ENCODE peak calls at places on chromosomes 11 and 22, in seven cellular contexts. One of them, this sample, is unnamed.

GRCh38 chr22:44574057-44574456 is 76.0 kb upstream of the RTL6 start:
- DNase-seq in activated T-cell treated with anti-CD3 and anti-CD28 coated beads, Interleukin-2, amount 50 U/mL, for 1 hour: peak; percentile 10
- DNase-seq in stimulated activated CD4-positive, alpha-beta T cell treated with anti-CD3 and anti-CD28 coated beads, Interleukin-12 subunit alpha, Interleukin-12 subunit beta, amount 100 ng/mL, for 4 hours: no peak
- DNase-seq in NCI-H2081: no peak
- DNase-seq in transverse colon: no peak
- DNase-seq in type B pancreatic cell: no peak
- DNase-seq in GM19239: no peak
- DNase-seq in this sample: no peak

GRCh38 chr11:122656073-122656630 is 630 bp downstream of the UBASH3B start:
- DNase-seq in activated T-cell treated with anti-CD3 and anti-CD28 coated beads, Interleukin-2, amount 50 U/mL, for 1 hour: peak; percentile 65
- DNase-seq in stimulated activated CD4-positive, alpha-beta T cell treated with anti-CD3 and anti-CD28 coated beads, Interleukin-12 subunit alpha, Interleukin-12 subunit beta, amount 100 ng/mL, for 4 hours: peak; percentile 52
- DNase-seq in NCI-H2081: peak; percentile 52
- DNase-seq in transverse colon: peak; percentile 39
- DNase-seq in type B pancreatic cell: peak; percentile 82
- DNase-seq in GM19239: peak; percentile 30
- DNase-seq in this sample: peak; percentile 49

GRCh38 chr22:48719978-48720661 is 1107.6 kb downstream of the BRD1 start:
- DNase-seq in activated T-cell treated with anti-CD3 and anti-CD28 coated beads, Interleukin-2, amount 50 U/mL, for 1 hour: no peak
- DNase-seq in stimulated activated CD4-positive, alpha-beta T cell treated with anti-CD3 and anti-CD28 coated beads, Interleukin-12 subunit alpha, Interleukin-12 subunit beta, amount 100 ng/mL, for 4 hours: no peak
- DNase-seq in NCI-H2081: no peak
- DNase-seq in transverse colon: no peak
- DNase-seq in type B pancreatic cell: no peak
- DNase-seq in GM19239: no peak
- DNase-seq in this sample: no peak

GRCh38 chr22:38935023-38935422 is 22.4 kb upstream of the APOBEC3A start:
- DNase-seq in activated T-cell treated with anti-CD3 and anti-CD28 coated beads, Interleukin-2, amount 50 U/mL, for 1 hour: no peak
- DNase-seq in stimulated activated CD4-positive, alpha-beta T cell treated with anti-CD3 and anti-CD28 coated beads, Interleukin-12 subunit alpha, Interleukin-12 subunit beta, amount 100 ng/mL, for 4 hours: no peak
- DNase-seq in NCI-H2081: peak; percentile 94
- DNase-seq in transverse colon: peak; percentile 99
- DNase-seq in type B pancreatic cell: no peak
- DNase-seq in GM19239: no peak
- DNase-seq in this sample: no peak

GRCh38 chr11:83151274-83151977 is 5.5 kb upstream of the PCF11 start:
- DNase-seq in activated T-cell treated with anti-CD3 and anti-CD28 coated beads, Interleukin-2, amount 50 U/mL, for 1 hour: no peak
- DNase-seq in stimulated activated CD4-positive, alpha-beta T cell treated with anti-CD3 and anti-CD28 coated beads, Interleukin-12 subunit alpha, Interleukin-12 subunit beta, amount 100 ng/mL, for 4 hours: no peak
- DNase-seq in NCI-H2081: no peak
- DNase-seq in transverse colon: peak; percentile 68
- DNase-seq in type B pancreatic cell: no peak
- DNase-seq in GM19239: no peak
- DNase-seq in this sample: no peak

GRCh38 chr11:16474659-16475058 is 118.3 kb upstream of the SOX6 start:
- DNase-seq in activated T-cell treated with anti-CD3 and anti-CD28 coated beads, Interleukin-2, amount 50 U/mL, for 1 hour: no peak
- DNase-seq in stimulated activated CD4-positive, alpha-beta T cell treated with anti-CD3 and anti-CD28 coated beads, Interleukin-12 subunit alpha, Interleukin-12 subunit beta, amount 100 ng/mL, for 4 hours: no peak
- DNase-seq in NCI-H2081: no peak
- DNase-seq in transverse colon: no peak
- DNase-seq in type B pancreatic cell: no peak
- DNase-seq in GM19239: no peak
- DNase-seq in this sample: no peak

GRCh38 chr11:129249351-129249750 is 57.2 kb upstream of the ARHGAP32 start:
- DNase-seq in activated T-cell treated with anti-CD3 and anti-CD28 coated beads, Interleukin-2, amount 50 U/mL, for 1 hour: no peak
- DNase-seq in stimulated activated CD4-positive, alpha-beta T cell treated with anti-CD3 and anti-CD28 coated beads, Interleukin-12 subunit alpha, Interleukin-12 subunit beta, amount 100 ng/mL, for 4 hours: no peak
- DNase-seq in NCI-H2081: no peak
- DNase-seq in transverse colon: no peak
- DNase-seq in type B pancreatic cell: no peak
- DNase-seq in GM19239: no peak
- DNase-seq in this sample: no peak

GRCh38 chr11:95524328-95525036 is 265.1 kb downstream of the FAM76B start:
- DNase-seq in activated T-cell treated with anti-CD3 and anti-CD28 coated beads, Interleukin-2, amount 50 U/mL, for 1 hour: no peak
- DNase-seq in stimulated activated CD4-positive, alpha-beta T cell treated with anti-CD3 and anti-CD28 coated beads, Interleukin-12 subunit alpha, Interleukin-12 subunit beta, amount 100 ng/mL, for 4 hours: no peak
- DNase-seq in NCI-H2081: peak; percentile 74
- DNase-seq in transverse colon: no peak
- DNase-seq in type B pancreatic cell: no peak
- DNase-seq in GM19239: no peak
- DNase-seq in this sample: no peak

GRCh38 chr22:36772451-36772850 is 3.5 kb downstream of the IFT27 start:
- DNase-seq in activated T-cell treated with anti-CD3 and anti-CD28 coated beads, Interleukin-2, amount 50 U/mL, for 1 hour: no peak
- DNase-seq in stimulated activated CD4-positive, alpha-beta T cell treated with anti-CD3 and anti-CD28 coated beads, Interleukin-12 subunit alpha, Interleukin-12 subunit beta, amount 100 ng/mL, for 4 hours: no peak
- DNase-seq in NCI-H2081: no peak
- DNase-seq in transverse colon: no peak
- DNase-seq in type B pancreatic cell: no peak
- DNase-seq in GM19239: no peak
- DNase-seq in this sample: no peak

GRCh38 chr11:45252134-45252856 is 33.8 kb downstream of the SYT13 start:
- DNase-seq in activated T-cell treated with anti-CD3 and anti-CD28 coated beads, Interleukin-2, amount 50 U/mL, for 1 hour: peak; percentile 31
- DNase-seq in stimulated activated CD4-positive, alpha-beta T cell treated with anti-CD3 and anti-CD28 coated beads, Interleukin-12 subunit alpha, Interleukin-12 subunit beta, amount 100 ng/mL, for 4 hours: peak; percentile 20
- DNase-seq in NCI-H2081: no peak
- DNase-seq in transverse colon: peak; percentile 84
- DNase-seq in type B pancreatic cell: peak; percentile 73
- DNase-seq in GM19239: peak; percentile 47
- DNase-seq in this sample: peak; percentile 68

GRCh38 chr11:63761870-63762661 is 6.5 kb downstream of the ZFTA start:
- DNase-seq in activated T-cell treated with anti-CD3 and anti-CD28 coated beads, Interleukin-2, amount 50 U/mL, for 1 hour: no peak
- DNase-seq in stimulated activated CD4-positive, alpha-beta T cell treated with anti-CD3 and anti-CD28 coated beads, Interleukin-12 subunit alpha, Interleukin-12 subunit beta, amount 100 ng/mL, for 4 hours: no peak
- DNase-seq in NCI-H2081: no peak
- DNase-seq in transverse colon: peak; percentile 14
- DNase-seq in type B pancreatic cell: peak; percentile 72
- DNase-seq in GM19239: peak; percentile 16
- DNase-seq in this sample: peak; percentile 47

GRCh38 chr11:1440066-1440465 is 46.5 kb downstream of the MOB2 start:
- DNase-seq in activated T-cell treated with anti-CD3 and anti-CD28 coated beads, Interleukin-2, amount 50 U/mL, for 1 hour: no peak
- DNase-seq in stimulated activated CD4-positive, alpha-beta T cell treated with anti-CD3 and anti-CD28 coated beads, Interleukin-12 subunit alpha, Interleukin-12 subunit beta, amount 100 ng/mL, for 4 hours: no peak
- DNase-seq in NCI-H2081: no peak
- DNase-seq in transverse colon: no peak
- DNase-seq in type B pancreatic cell: no peak
- DNase-seq in GM19239: no peak
- DNase-seq in this sample: no peak

GRCh38 chr11:118295199-118295598 is 9.3 kb upstream of the CD3E start:
- DNase-seq in activated T-cell treated with anti-CD3 and anti-CD28 coated beads, Interleukin-2, amount 50 U/mL, for 1 hour: no peak
- DNase-seq in stimulated activated CD4-positive, alpha-beta T cell treated with anti-CD3 and anti-CD28 coated beads, Interleukin-12 subunit alpha, Interleukin-12 subunit beta, amount 100 ng/mL, for 4 hours: no peak
- DNase-seq in NCI-H2081: no peak
- DNase-seq in transverse colon: no peak
- DNase-seq in type B pancreatic cell: no peak
- DNase-seq in GM19239: no peak
- DNase-seq in this sample: no peak

GRCh38 chr22:29569011-29569678 is 11.8 kb downstream of the NIPSNAP1 start:
- DNase-seq in activated T-cell treated with anti-CD3 and anti-CD28 coated beads, Interleukin-2, amount 50 U/mL, for 1 hour: no peak
- DNase-seq in stimulated activated CD4-positive, alpha-beta T cell treated with anti-CD3 and anti-CD28 coated beads, Interleukin-12 subunit alpha, Interleukin-12 subunit beta, amount 100 ng/mL, for 4 hours: no peak
- DNase-seq in NCI-H2081: no peak
- DNase-seq in transverse colon: no peak
- DNase-seq in type B pancreatic cell: no peak
- DNase-seq in GM19239: no peak
- DNase-seq in this sample: no peak

GRCh38 chr11:17770048-17770652 is 35.6 kb downstream of the KCNC1 start:
- DNase-seq in activated T-cell treated with anti-CD3 and anti-CD28 coated beads, Interleukin-2, amount 50 U/mL, for 1 hour: no peak
- DNase-seq in stimulated activated CD4-positive, alpha-beta T cell treated with anti-CD3 and anti-CD28 coated beads, Interleukin-12 subunit alpha, Interleukin-12 subunit beta, amount 100 ng/mL, for 4 hours: no peak
- DNase-seq in NCI-H2081: no peak
- DNase-seq in transverse colon: peak; percentile 87
- DNase-seq in type B pancreatic cell: no peak
- DNase-seq in GM19239: no peak
- DNase-seq in this sample: no peak